ENCODE peak calls at places on chromosomes 16 and 17, in five cellular contexts. Q is SK-N-SH, B is K562, A is H1, L is GM12878. H is an unnamed sample.
A peak's percentile ranks its signal among the peaks of the same experiment; 100 is the strongest.

GRCh38 chr17:29958947-29959657 is 17.7 kb downstream of the EFCAB5 start:
- DNase-seq in B (no peak), L (no peak), Q (no peak), A (no peak), H (no peak)

GRCh38 chr17:20302191-20302917 is 165.0 kb downstream of the LGALS9B start:
- DNase-seq in A (no peak), Q (no peak), L (no peak), B (no peak), H (no peak)

GRCh38 chr17:37483311-37484039 is 6.2 kb upstream of the DUSP14 start:
- DNase-seq in B (peak; percentile 36), L (no peak), Q (peak; percentile 42), A (no peak), H (no peak)

GRCh38 chr17:6435968-6436367 is 1.0 kb upstream of the AIPL1 start:
- DNase-seq in B (peak; percentile 63), L (no peak), Q (peak; percentile 84), A (no peak), H (peak; percentile 23)

GRCh38 chr16:46915483-46916025 is 31.4 kb downstream of the GPT2 start:
- DNase-seq in B (no peak), Q (no peak), L (no peak), A (no peak), H (no peak)

GRCh38 chr16:66481081-66481942 is 54.2 kb downstream of the BEAN1 start:
- DNase-seq in A (no peak), Q (no peak), B (no peak), L (no peak), H (no peak)

GRCh38 chr17:38566666-38567031 is 39.1 kb downstream of the SRCIN1 start:
- DNase-seq in Q (no peak), B (no peak), L (no peak), A (no peak), H (no peak)

GRCh38 chr17:64340557-64340956 is 50.1 kb downstream of the PECAM1 start:
- DNase-seq in B (no peak), L (no peak), Q (no peak), A (no peak), H (no peak)

GRCh38 chr17:81196505-81197408 is 26.0 kb downstream of the CEP131 start:
- DNase-seq in A (no peak), L (no peak), B (no peak), Q (no peak), H (no peak)
- TF ChIP-seq POLR2AphosphoS5 in A (no peak), L (no peak), B (no peak), Q (no peak), H (no peak)

DNA sequence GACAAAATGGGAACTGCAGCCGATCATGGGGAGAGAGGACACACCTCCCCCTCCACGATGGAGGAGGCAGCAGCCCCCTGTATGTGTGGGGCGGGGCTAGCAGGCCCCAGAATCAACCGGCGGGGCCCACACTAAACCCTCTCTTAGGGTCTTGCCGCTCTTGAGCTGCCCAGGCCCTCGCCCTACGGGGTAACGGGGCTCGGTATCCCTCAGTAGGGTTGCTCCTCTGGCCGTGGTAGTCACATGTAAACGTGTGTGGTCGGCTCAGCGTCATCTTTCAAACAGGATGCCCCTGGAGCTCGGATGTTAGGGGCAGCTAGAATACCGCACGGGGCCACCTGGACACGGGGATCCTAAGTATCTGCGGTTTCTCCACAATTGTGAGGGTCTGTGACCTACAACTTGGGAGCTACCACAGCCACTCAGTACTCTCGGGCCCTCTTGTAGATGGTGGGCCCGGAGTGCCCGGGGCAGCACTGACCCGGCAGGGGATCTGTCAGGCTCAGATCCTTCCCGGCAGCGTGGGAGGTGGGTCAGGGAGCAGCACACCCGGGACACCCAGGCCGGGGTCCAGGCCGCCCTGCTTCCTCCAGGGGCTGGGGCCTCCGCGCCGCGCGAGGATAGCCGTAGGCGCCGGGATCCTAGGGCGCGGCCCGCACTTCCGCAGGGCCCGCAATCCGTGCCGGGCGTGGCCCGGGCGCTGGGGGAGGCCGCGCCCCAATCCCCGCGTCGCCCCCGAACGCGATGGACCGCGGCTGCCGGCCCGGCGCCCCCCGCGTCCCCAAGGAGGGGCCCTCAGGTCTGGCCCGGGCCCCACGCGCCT is 771 bp downstream of the ARHGDIA start:
- DNase-seq in Q (peak; percentile 74), L (no peak), A (no peak), B (peak; percentile 61), H (peak; percentile 39)
- TF ChIP-seq GABPA in Q (peak; percentile 12), L (no peak), A (no peak), B (no peak), H (no peak)

DNA sequence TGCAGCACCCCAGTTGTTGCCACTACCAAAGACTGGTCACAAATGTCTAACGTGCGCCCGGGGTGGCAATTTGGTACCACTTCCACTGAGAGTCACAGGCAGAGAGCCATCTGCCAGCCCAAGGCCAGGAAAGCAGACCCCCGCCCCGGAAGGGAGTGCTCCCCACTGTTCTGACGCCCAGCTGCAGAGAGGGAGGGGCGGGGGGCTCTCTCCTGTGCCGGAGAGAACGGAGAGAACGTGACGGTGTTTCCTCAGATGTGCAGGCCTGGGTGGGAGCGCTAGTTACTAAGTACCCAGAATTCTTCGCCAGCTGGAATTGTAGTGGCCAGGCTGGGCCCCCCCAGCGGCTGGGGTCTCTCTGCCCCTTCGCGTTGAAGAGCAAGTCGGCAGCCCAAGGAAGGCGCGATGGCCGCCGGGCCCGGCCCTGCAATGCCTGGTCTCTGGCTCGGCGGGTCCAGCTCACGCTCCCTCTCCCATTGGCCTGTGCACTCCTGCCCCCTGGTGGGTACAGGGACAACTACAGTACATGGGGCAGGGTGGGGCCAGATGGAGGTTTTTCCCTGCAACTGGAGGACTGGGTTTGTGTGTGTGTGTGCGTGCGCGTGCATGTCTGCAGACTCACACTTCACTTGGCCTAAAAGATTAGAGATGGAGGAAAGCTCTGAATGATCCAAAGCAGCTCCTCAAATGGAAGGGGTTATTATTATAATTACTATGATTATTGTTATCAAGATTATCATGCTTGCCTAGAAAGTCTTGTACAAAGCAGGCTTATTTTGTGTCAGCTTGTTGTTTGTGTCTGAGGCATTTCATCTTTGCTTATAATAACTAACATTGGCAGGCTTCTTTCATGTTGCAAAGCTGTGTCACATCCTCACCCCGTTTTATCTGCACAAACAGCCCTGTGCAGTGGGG is 107.1 kb downstream of the AMFR start:
- DNase-seq in L (peak; percentile 3), A (peak; percentile 49), Q (peak; percentile 97), B (peak; percentile 78), H (peak; percentile 46)
- H3K27ac ChIP-seq in L (no peak overlapping the region), A (no peak overlapping the region), Q (peak overlapping the region; percentile 16), B (no peak overlapping the region), H (no peak overlapping the region)

DNA sequence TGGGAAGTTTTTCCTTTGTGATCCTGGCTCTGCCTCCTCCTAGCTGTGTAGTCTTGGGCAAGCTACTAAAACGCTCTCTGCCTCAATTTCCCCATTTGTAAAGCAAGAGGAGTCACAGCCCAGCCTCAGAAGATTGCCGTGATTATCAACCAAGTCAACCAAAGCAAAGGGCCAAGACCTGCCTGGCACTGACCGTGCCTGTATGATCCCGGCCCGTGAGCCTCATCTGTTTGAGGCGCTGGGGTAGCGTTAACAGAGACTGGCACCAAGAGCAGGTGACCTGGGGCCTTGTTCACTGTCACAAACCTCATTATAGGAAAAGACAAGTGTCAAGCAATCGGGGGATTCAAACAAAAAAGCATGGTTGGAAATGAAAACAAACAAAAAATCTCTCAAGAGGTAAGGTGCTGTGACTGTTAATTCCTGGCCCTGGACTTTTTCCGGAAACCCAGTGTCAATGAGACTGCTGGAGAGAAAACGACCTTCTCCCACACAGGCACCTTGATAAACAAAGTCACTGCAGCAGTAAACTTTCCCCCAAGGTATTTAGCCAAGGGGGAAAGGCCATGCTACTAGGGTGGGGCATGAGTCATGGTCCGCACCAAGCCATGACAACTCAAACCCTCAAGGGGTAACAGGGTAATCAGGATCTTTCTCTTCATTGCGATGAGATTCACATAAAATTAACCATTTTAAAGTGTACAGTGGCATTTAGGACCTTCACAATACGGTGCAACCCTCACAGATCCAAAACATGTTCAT is 5.4 kb downstream of the MEAK7 start:
- DNase-seq in L (no peak), Q (no peak), B (no peak), A (no peak), H (no peak)
- TF ChIP-seq POLR2AphosphoS5 in L (no peak), Q (no peak), B (no peak), A (no peak), H (no peak)

DNA sequence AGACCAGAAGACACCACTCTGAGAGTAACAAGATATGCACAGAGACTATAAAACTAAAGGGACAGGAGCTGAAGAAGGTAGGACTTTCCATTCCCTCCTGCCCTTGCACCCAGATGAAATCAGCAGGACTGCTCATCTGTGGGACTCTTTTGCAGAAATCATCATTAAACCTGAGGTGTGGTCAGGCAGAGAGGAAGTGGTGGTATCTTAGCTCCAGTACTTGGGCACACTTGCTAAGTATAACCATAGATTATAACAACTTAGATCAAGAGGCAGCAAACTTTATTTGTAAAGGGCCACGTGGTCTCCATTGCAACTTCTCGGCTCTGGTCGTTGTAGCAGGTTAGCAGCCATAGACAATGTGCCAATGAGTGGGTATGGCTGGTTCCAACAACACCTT is 102.6 kb downstream of the MAF start:
- DNase-seq in L (no peak), A (no peak), Q (no peak), B (no peak), H (no peak)
- TF ChIP-seq GABPA in L (no peak), A (no peak), Q (no peak), B (no peak), H (no peak)

GRCh38 chr17:50129946-50130777 is at the start of gene SAMD14:
- DNase-seq in L (no peak), A (no peak), Q (peak; percentile 96), B (peak; percentile 28), H (no peak)

GRCh38 chr17:50130778-50131317 is 888 bp upstream of the SAMD14 start:
- DNase-seq in B (no peak), L (no peak), Q (peak; percentile 67), A (no peak), H (no peak)

GRCh38 chr17:50127661-50128361 is 2.1 kb downstream of the SAMD14 start:
- DNase-seq in L (no peak), Q (no peak), A (no peak), B (peak; percentile 49), H (no peak)

GRCh38 chr17:50128441-50129302 is 1.3 kb downstream of the SAMD14 start:
- DNase-seq in A (no peak), L (no peak), Q (no peak), B (no peak), H (no peak)

DNA sequence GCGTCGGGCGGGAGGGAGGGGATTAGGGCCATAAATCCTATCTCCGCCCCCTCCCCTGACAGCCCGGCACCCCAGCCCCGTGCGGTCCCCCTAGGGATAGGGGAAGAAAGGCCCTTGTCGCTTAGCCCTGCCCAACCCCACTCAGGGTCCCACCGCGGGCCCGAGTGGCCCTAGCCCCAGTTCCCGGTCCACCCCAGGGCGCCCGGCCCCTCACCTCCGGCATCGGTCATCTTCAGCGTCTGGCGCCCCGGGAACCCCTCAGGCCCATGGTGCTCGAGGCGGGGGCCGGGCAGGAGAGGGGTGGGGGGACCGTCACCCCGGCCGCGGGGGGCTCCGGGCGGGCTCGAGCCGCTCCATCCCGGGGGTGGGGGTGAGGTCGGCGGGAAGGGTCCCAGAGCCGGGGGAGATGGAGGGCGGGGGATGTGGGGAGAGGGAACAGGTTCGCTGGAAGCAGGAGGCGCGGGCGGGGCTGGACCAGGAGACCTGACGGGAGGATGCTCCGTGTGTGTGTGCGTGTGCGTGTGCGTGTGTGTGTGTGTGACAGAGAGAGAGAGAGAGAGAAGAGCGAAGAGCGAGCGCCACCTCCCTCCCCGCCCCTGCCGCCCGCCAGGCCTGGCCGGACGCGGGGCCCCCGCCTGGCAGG is 536 bp downstream of the SAMD14 start:
- DNase-seq in A (no peak), Q (peak; percentile 94), L (no peak), B (no peak), H (no peak)
- H3K27ac ChIP-seq in A (no peak overlapping the region), Q (peak overlapping the region; percentile 39), L (no peak overlapping the region), B (no peak overlapping the region), H (no peak overlapping the region)

GRCh38 chr17:79792984-79793923 is 3.6 kb downstream of the CBX8 start:
- DNase-seq in A (no peak), Q (peak; percentile 40), B (no peak), L (no peak), H (no peak)
- TF ChIP-seq POLR2AphosphoS5 in A (no peak), Q (no peak), B (no peak), L (no peak), H (no peak)